ENCODE peak calls at places on chromosomes 4 and X, in ten cellular contexts. Y is neural crest cell, K is kidney, D is nephron progenitor cell, C is SHP77, W is EH, E is fibroblast of pulmonary artery, O is AG04450, J is endothelial cell, R is right lobe of liver. X is an unnamed sample.

GRCh38 chr4:83328486-83328885 is 6.2 kb downstream of the HPSE start:
- DNase-seq in K (no peak), R (no peak), J (no peak), C (no peak), W (peak), D (no peak), Y (no peak), O (no peak), E (no peak), X (peak)

GRCh38 chrX:133999013-133999705 is 13.8 kb upstream of the GPC3 start:
- DNase-seq in Y (no peak), W (no peak), R (no peak), D (peak), K (no peak), E (peak), C (no peak), O (no peak), J (no peak), X (no peak)

GRCh38 chr4:74324262-74324661 is 16.0 kb downstream of the EPGN start:
- DNase-seq in E (no peak), K (no peak), C (no peak), R (no peak), O (no peak), J (no peak), Y (no peak), D (no peak), W (no peak), X (no peak)

GRCh38 chrX:49993661-49994060 is 71.3 kb downstream of the CLCN5 start:
- DNase-seq in W (no peak), O (no peak), K (no peak), R (no peak), D (no peak), Y (no peak), C (no peak), E (no peak), J (no peak), X (no peak)

GRCh38 chrX:78199851-78200250 is 60.4 kb upstream of the TAF9B start:
- DNase-seq in R (no peak), D (no peak), K (no peak), O (no peak), Y (no peak), W (peak), J (no peak), E (peak), C (peak), X (peak)

GRCh38 chrX:19544693-19545305 is 29.5 kb upstream of the MAP3K15 start:
- DNase-seq in W (peak), Y (peak), C (peak), K (no peak), O (no peak), D (peak), J (peak), E (peak), R (no peak), X (peak)

GRCh38 chr4:28686618-28687017 is 1826.0 kb downstream of the STIM2 start:
- DNase-seq in D (peak), J (peak), R (no peak), Y (peak), O (no peak), C (peak), W (peak), E (peak), K (no peak), X (peak)

GRCh38 chr4:159010563-159011260 is 92.2 kb upstream of the RAPGEF2 start:
- DNase-seq in E (peak), Y (no peak), R (peak), K (no peak), O (peak), J (no peak), C (no peak), W (peak), D (no peak), X (peak)

GRCh38 chrX:101483705-101484104 is 1.6 kb upstream of the ARMCX4 start:
- DNase-seq in W (no peak), O (no peak), E (peak), Y (no peak), C (no peak), K (no peak), R (no peak), D (no peak), J (no peak), X (peak)

GRCh38 chr4:43456383-43456782 is 563.9 kb downstream of the GRXCR1 start:
- DNase-seq in O (peak), K (no peak), D (no peak), J (no peak), Y (no peak), R (no peak), E (peak), C (no peak), W (peak), X (peak)

GRCh38 chrX:10041383-10041782 is 74.2 kb downstream of the CLDN34 start:
- DNase-seq in R (no peak), J (no peak), C (no peak), D (no peak), Y (no peak), O (no peak), W (peak), K (no peak), E (no peak), X (peak)

GRCh38 chrX:15903186-15903681 is 48.6 kb upstream of the AP1S2 start:
- DNase-seq in W (no peak), E (no peak), D (no peak), J (no peak), R (no peak), K (no peak), O (no peak), Y (no peak), C (peak), X (no peak)

GRCh38 chr4:109816082-109816442 is 500 bp downstream of the GAR1 start:
- DNase-seq in K (no peak), J (peak), C (no peak), Y (no peak), E (no peak), W (peak), O (no peak), D (peak), R (no peak), X (no peak)

GRCh38 chrX:129636175-129636681 is 18.5 kb downstream of the APLN start:
- DNase-seq in W (no peak), Y (no peak), R (no peak), O (no peak), D (no peak), C (no peak), K (no peak), E (no peak), J (no peak), X (no peak)

GRCh38 chrX:43758044-43758443 is 101.9 kb downstream of the MAOA start:
- DNase-seq in R (no peak), J (no peak), Y (no peak), C (no peak), O (no peak), K (no peak), E (no peak), D (no peak), W (no peak), X (no peak)

GRCh38 chr4:10605746-10606482 is 78.7 kb downstream of the CLNK start:
- DNase-seq in E (peak), C (no peak), K (no peak), O (peak), W (peak), D (no peak), J (no peak), Y (no peak), R (no peak), X (peak)

GRCh38 chrX:12996934-12997435 is 22.1 kb downstream of the TMSB4X start:
- DNase-seq in C (no peak), E (no peak), K (no peak), O (no peak), R (no peak), D (no peak), Y (no peak), J (no peak), W (no peak), X (no peak)

GRCh38 chr4:54540931-54541330 is 116.8 kb upstream of the KIT start:
- DNase-seq in W (peak), D (no peak), Y (no peak), C (no peak), R (no peak), O (no peak), E (no peak), J (no peak), K (no peak), X (no peak)

GRCh38 chr4:29711226-29711625 is 1008.9 kb upstream of the PCDH7 start:
- DNase-seq in O (peak), E (no peak), Y (no peak), D (no peak), K (no peak), C (no peak), R (no peak), W (peak), J (no peak), X (no peak)

GRCh38 chrX:108437789-108438623 is at the start of gene COL4A6:
- DNase-seq in J (peak), K (peak), O (no peak), R (no peak), E (no peak), C (no peak), W (peak), D (peak), Y (peak), X (no peak)

GRCh38 chrX:12970691-12971202 is 4.2 kb upstream of the TMSB4X start:
- DNase-seq in C (peak), E (peak), Y (no peak), O (no peak), K (no peak), R (no peak), D (no peak), W (peak), J (no peak), X (peak)

GRCh38 chr4:10527438-10527837 is 70.2 kb upstream of the ZNF518B start:
- DNase-seq in K (no peak), E (no peak), R (no peak), D (no peak), C (no peak), J (no peak), W (no peak), O (no peak), Y (no peak), X (no peak)

GRCh38 chrX:97389761-97390192 is 506.1 kb downstream of the RPA4 start:
- DNase-seq in Y (no peak), O (peak), D (no peak), K (no peak), E (peak), W (peak), R (no peak), C (no peak), J (no peak), X (peak)

GRCh38 chr4:76606662-76607265 is 171.7 kb downstream of the SHROOM3 start:
- DNase-seq in E (no peak), J (no peak), Y (no peak), W (no peak), C (no peak), K (no peak), O (no peak), R (no peak), D (no peak), X (peak)

GRCh38 chrX:10726647-10727046 is 106.3 kb upstream of the MID1 start:
- DNase-seq in K (no peak), E (peak), Y (no peak), C (no peak), R (no peak), J (no peak), W (peak), D (no peak), O (peak), X (peak)

GRCh38 chr4:42710761-42711160 is 53.9 kb upstream of the ATP8A1 start:
- DNase-seq in Y (no peak), D (no peak), R (no peak), E (no peak), C (no peak), O (no peak), J (no peak), K (no peak), W (no peak), X (no peak)

X was measured in choroid plexus epithelial cell.